ENCODE peak calls at places on chromosomes 5 and 9, in five cellular contexts. A is H1, D is tibial nerve, G is aorta, P is hepatocyte. Z is an unnamed sample. For H3K27me3 and H3K4me1, the result is how much of the 10 kb centered on the place peaks cover.

GRCh38 chr5:91556-92263 is at the start of gene PLEKHG4B:
- DNase-seq in A (peak), P (peak), G (no peak), D (no peak), Z (no peak)

GRCh38 chr5:135218486-135218755 is 180.6 kb downstream of the MACROH2A1 start:
- DNase-seq in P (no peak), D (no peak), A (no peak), G (no peak), Z (no peak)

GRCh38 chr9:71819115-71819739 is 50.9 kb upstream of the CEMIP2 start:
- DNase-seq in G (no peak), A (no peak), P (peak), D (peak), Z (no peak)

GRCh38 chr9:93592389-93593021 is 16.1 kb downstream of the PHF2 start:
- DNase-seq in A (peak), G (peak), P (no peak), D (no peak), Z (no peak)

GRCh38 chr5:149117970-149118369 is 23.3 kb upstream of the ABLIM3 start:
- DNase-seq in A (no peak), P (no peak), G (no peak), D (no peak), Z (no peak)

GRCh38 chr5:43674536-43674935 is 71.6 kb downstream of the NNT start:
- DNase-seq in G (no peak), P (no peak), A (no peak), D (no peak), Z (no peak)

GRCh38 chr9:37928552-37929430 is 24.9 kb upstream of the SLC25A51 start:
- DNase-seq in P (no peak), D (no peak), A (no peak), G (no peak), Z (no peak)

GRCh38 chr5:5017827-5018559 is 122.1 kb upstream of the ADAMTS16 start:
- DNase-seq in A (no peak), D (no peak), P (no peak), G (no peak), Z (no peak)

GRCh38 chr5:137218471-137218870 is 280.7 kb downstream of the SPOCK1 start:
- DNase-seq in A (no peak), D (no peak), P (no peak), G (no peak), Z (no peak)

GRCh38 chr5:179171251-179171815 is 111.2 kb downstream of the ZNF354C start:
- DNase-seq in D (no peak), P (no peak), G (peak), A (no peak), Z (peak)

GRCh38 chr5:80481019-80481893 is 6.6 kb upstream of the FAM151B start:
- DNase-seq in A (no peak), P (peak), D (no peak), G (no peak), Z (no peak)

GRCh38 chr9:90169490-90169889 is 473.1 kb downstream of the DIRAS2 start:
- DNase-seq in D (no peak), G (no peak), P (peak), A (no peak), Z (no peak)

GRCh38 chr5:63962345-63962744 is at the start of gene HTR1A:
- DNase-seq in G (no peak), P (no peak), D (no peak), A (peak), Z (no peak)

GRCh38 chr5:42656661-42657035 is 100.0 kb upstream of the CCDC152 start:
- DNase-seq in A (no peak), P (no peak), G (no peak), D (no peak), Z (no peak)

GRCh38 chr9:2022560-2022959 is 7.4 kb downstream of the SMARCA2 start:
- DNase-seq in D (no peak), A (no peak), G (no peak), P (no peak), Z (no peak)

GRCh38 chr5:142748568-142749249 is 21.5 kb upstream of the ARHGAP26 start:
- DNase-seq in P (peak), G (no peak), D (no peak), A (peak), Z (peak)

GRCh38 chr5:179187229-179187678 is 127.1 kb downstream of the ZNF354C start:
- DNase-seq in A (no peak), P (peak), D (no peak), G (no peak), Z (peak)

GRCh38 chr9:129285979-129286772 is 108.1 kb upstream of the IER5L start:
- DNase-seq in G (no peak), P (no peak), A (peak), D (no peak), Z (peak)

GRCh38 chr5:157189223-157189622 is 8.6 kb downstream of the ITK start:
- DNase-seq in A (no peak), D (no peak), P (no peak), G (no peak), Z (no peak)

GRCh38 chr9:108477538-108478006 is 378.2 kb downstream of the ACTL7B start:
- DNase-seq in D (no peak), G (no peak), A (no peak), P (peak), Z (no peak)

GRCh38 chr9:26058111-26058895 is 380.1 kb upstream of the TUSC1 start:
- DNase-seq in A (no peak), P (no peak), G (no peak), D (no peak), Z (no peak)

GRCh38 chr5:122492675-122493074 is 180.6 kb downstream of the SNCAIP start:
- DNase-seq in A (no peak), D (no peak), P (no peak), G (no peak), Z (no peak)

GRCh38 chr5:65809817-65810531 is 88.0 kb downstream of the NLN start:
- DNase-seq in G (peak), P (peak), D (peak), A (no peak), Z (no peak)

GRCh38 chr5:14935341-14935740 is 63.8 kb upstream of the ANKH start:
- DNase-seq in G (no peak), D (no peak), A (no peak), P (no peak), Z (no peak)

GRCh38 chr5:158541535-158541934 is 558.2 kb downstream of the EBF1 start:
- DNase-seq in P (no peak), A (no peak), G (no peak), D (no peak), Z (no peak)

GRCh38 chr5:35089688-35090314 is 42.1 kb upstream of the AGXT2 start:
- DNase-seq in G (no peak), P (peak), D (peak), A (peak), Z (no peak)

GRCh38 chr9:72052122-72052521 is 8.3 kb downstream of the C9orf57 start:
- DNase-seq in G (no peak), D (no peak), A (no peak), P (no peak), Z (no peak)

GRCh38 chr5:67621040-67621397 is 424.4 kb upstream of the CD180 start:
- DNase-seq in A (no peak), P (no peak), G (no peak), D (no peak), Z (no peak)

GRCh38 chr9:107249665-107250285 is 33.3 kb upstream of the RAD23B start:
- DNase-seq in P (no peak), A (no peak), D (no peak), G (no peak), Z (no peak)

GRCh38 chr5:116674881-116675627 is 100.4 kb upstream of the SEMA6A start:
- DNase-seq in D (no peak), P (no peak), A (no peak), G (no peak), Z (no peak)

GRCh38 chr9:134544388-134545212 is 97.0 kb upstream of the COL5A1 start:
- DNase-seq in P (peak), A (no peak), G (no peak), D (peak), Z (no peak)

GRCh38 chr5:53543401-53543800 is 17.0 kb upstream of the NDUFS4 start:
- DNase-seq in D (no peak), G (no peak), A (no peak), P (no peak), Z (no peak)

GRCh38 chr9:113352006-113352405 is 2.7 kb downstream of the BSPRY start:
- DNase-seq in P (no peak), D (no peak), A (no peak), G (no peak), Z (no peak)

GRCh38 chr9:113350338-113350672 is 964 bp downstream of the BSPRY start:
- DNase-seq in D (no peak), A (no peak), P (no peak), G (no peak), Z (no peak)

GRCh38 chr9:113349434-113350337 is at the start of gene BSPRY:
- DNase-seq in A (peak), G (no peak), P (peak), D (no peak), Z (peak)

GRCh38 chr9:113350937-113351336 is 1.6 kb downstream of the BSPRY start:
- DNase-seq in D (no peak), A (no peak), P (no peak), G (no peak), Z (no peak)

DNA sequence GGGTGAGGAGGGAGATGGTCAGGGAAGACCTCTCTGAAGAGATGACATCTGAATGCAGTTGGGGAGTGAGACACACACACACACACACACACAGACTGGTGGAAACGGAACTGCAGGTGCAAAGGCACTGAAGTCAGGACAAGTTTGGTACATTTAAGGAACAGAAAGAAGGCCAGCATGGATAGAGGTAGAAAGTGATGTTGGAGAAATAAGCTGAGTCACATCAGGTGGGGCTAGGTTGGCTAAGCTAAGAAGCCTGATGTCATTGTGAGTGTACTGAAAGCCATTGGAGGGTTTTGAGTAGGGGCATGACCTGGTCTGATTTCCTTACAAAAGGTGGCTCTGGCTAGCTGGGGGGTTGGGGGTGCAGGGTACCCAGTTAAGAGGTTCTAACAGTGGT is 3.1 kb downstream of the BSPRY start:
- DNase-seq in G (no peak), P (no peak), A (no peak), D (no peak), Z (no peak)
- H3K27me3 ChIP-seq in G (under half), P (under half), A (under half), D (under half), Z (under half)

GRCh38 chr9:124881138-124881743 is 19.3 kb downstream of the ARPC5L start:
- DNase-seq in P (no peak), A (no peak), G (no peak), D (no peak), Z (peak)
- H3K4me1 ChIP-seq in P (under half), A (under half), G (under half), D (under half), Z (under half)

DNA sequence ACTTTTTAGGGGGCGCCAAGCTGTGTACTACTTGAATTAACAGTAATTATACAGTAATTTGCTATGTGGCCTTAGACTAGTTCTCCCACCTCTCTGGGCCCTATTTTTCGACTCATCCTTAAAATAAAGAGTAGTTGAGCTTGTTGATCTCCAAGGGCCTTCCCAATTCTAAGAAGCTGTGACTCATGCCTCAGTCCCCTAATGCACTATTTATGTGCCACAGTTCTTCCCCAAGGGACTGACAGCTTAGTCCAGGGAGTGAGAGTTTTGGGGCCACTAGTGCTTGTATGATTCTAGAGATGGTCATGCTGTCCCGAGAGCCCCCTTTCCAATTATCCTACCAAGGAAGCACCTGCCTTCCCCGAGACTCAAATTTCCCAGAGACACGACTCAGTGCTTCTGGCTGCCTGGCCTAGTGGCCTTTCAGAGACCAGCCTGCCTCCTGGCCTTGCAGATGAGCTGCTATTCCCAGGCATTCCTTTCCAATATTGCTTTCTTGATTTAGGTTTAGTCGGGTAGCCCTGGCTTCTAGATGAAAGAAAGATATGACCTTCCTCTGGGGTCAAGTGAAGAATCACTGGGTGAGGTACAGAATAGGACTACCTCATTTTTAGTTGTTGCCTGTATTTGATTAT is 149.8 kb downstream of the PAPPA start:
- DNase-seq in G (no peak), A (no peak), D (no peak), P (no peak), Z (no peak)
- H3K27me3 ChIP-seq in G (under half), A (under half), D (under half), P (under half), Z (under half)

GRCh38 chr5:9112520-9113291 is 433.2 kb downstream of the SEMA5A start:
- DNase-seq in D (no peak), G (no peak), P (no peak), A (no peak), Z (no peak)

GRCh38 chr5:9118852-9119251 is 427.0 kb downstream of the SEMA5A start:
- DNase-seq in G (no peak), P (no peak), A (no peak), D (no peak), Z (no peak)

GRCh38 chr5:9115093-9115492 is 430.8 kb downstream of the SEMA5A start:
- DNase-seq in D (no peak), P (no peak), G (no peak), A (no peak), Z (no peak)
- H3K4me1 ChIP-seq in D (under half), P (under half), G (under half), A (under half), Z (under half)